ENCODE peak calls at places on chromosomes 1 and 21, in ten cellular contexts. Z is SJCRH30; P is mucosa of descending colon; H is thoracic aorta; F is AG10803; K is skeletal muscle cell; I is CD8-positive, alpha-beta memory T cell; E is fibroblast of pulmonary artery; V is naive thymus-derived CD4-positive, alpha-beta T cell; W is H1. T is an unnamed sample.

GRCh38 chr1:170659404-170660035 is 4.4 kb upstream of the PRRX1 start:
- DNase-seq in Z (no peak), P (no peak), H (no peak), F (peak), K (no peak), I (no peak), E (no peak), V (no peak), W (no peak), T (no peak)

GRCh38 chr1:21874778-21875547 is 62.1 kb downstream of the HSPG2 start:
- DNase-seq in Z (no peak), P (peak), H (no peak), F (no peak), K (no peak), I (no peak), E (no peak), V (no peak), W (no peak), T (no peak)

GRCh38 chr1:172708452-172708851 is 49.5 kb downstream of the FASLG start:
- DNase-seq in Z (no peak), P (no peak), H (no peak), F (no peak), K (no peak), I (peak), E (no peak), V (peak), W (no peak), T (no peak)

GRCh38 chr1:46065405-46065804 is 67.0 kb downstream of the PIK3R3 start:
- DNase-seq in Z (no peak), P (no peak), H (no peak), F (no peak), K (no peak), I (no peak), E (no peak), V (peak), W (no peak), T (peak)

GRCh38 chr1:209435654-209436566 is 147.6 kb upstream of the CAMK1G start:
- DNase-seq in Z (peak), P (no peak), H (no peak), F (peak), K (no peak), I (no peak), E (peak), V (no peak), W (peak), T (peak)

GRCh38 chr1:4939266-4939665 is 284.9 kb downstream of the AJAP1 start:
- DNase-seq in Z (no peak), P (no peak), H (no peak), F (no peak), K (no peak), I (no peak), E (no peak), V (no peak), W (no peak), T (no peak)

GRCh38 chr21:28636988-28637691 is 355.5 kb downstream of the LTN1 start:
- DNase-seq in Z (no peak), P (no peak), H (no peak), F (peak), K (peak), I (no peak), E (peak), V (no peak), W (no peak), T (peak)

GRCh38 chr1:38788937-38789336 is 70.6 kb downstream of the RRAGC start:
- DNase-seq in Z (peak), P (no peak), H (no peak), F (no peak), K (no peak), I (no peak), E (no peak), V (no peak), W (peak), T (no peak)

GRCh38 chr1:205965039-205965630 is 21.9 kb upstream of the SLC26A9 start:
- DNase-seq in Z (no peak), P (no peak), H (no peak), F (no peak), K (no peak), I (no peak), E (no peak), V (no peak), W (no peak), T (no peak)

GRCh38 chr1:155969377-155969791 is 9.0 kb downstream of the ARHGEF2 start:
- DNase-seq in Z (no peak), P (no peak), H (no peak), F (no peak), K (no peak), I (no peak), E (no peak), V (no peak), W (no peak), T (no peak)

GRCh38 chr1:170707959-170708666 is 44.2 kb downstream of the PRRX1 start:
- DNase-seq in Z (peak), P (no peak), H (no peak), F (peak), K (peak), I (no peak), E (peak), V (no peak), W (no peak), T (peak)

GRCh38 chr1:234979316-234980223 is 149.1 kb downstream of the TOMM20 start:
- DNase-seq in Z (no peak), P (no peak), H (no peak), F (no peak), K (no peak), I (no peak), E (no peak), V (no peak), W (no peak), T (no peak)

GRCh38 chr1:36307601-36308330 is 1.6 kb downstream of the SH3D21 start:
- DNase-seq in Z (no peak), P (no peak), H (no peak), F (no peak), K (no peak), I (no peak), E (no peak), V (no peak), W (no peak), T (no peak)

GRCh38 chr1:90045853-90046563 is 51.1 kb downstream of the ZNF326 start:
- DNase-seq in Z (peak), P (no peak), H (no peak), F (peak), K (no peak), I (no peak), E (peak), V (no peak), W (peak), T (peak)

GRCh38 chr1:180288232-180288818 is 58.3 kb downstream of the LHX4 start:
- DNase-seq in Z (no peak), P (no peak), H (no peak), F (no peak), K (no peak), I (no peak), E (no peak), V (no peak), W (no peak), T (no peak)

GRCh38 chr1:186681136-186681535 is 913 bp upstream of the PTGS2 start:
- DNase-seq in Z (no peak), P (no peak), H (no peak), F (peak), K (no peak), I (no peak), E (no peak), V (no peak), W (no peak), T (no peak)
- H3K4me3 ChIP-seq in Z (no peak), P (no peak), H (peak), F (peak), K (peak), I (no peak), E (peak), V (no peak), W (peak), T (peak)

DNA sequence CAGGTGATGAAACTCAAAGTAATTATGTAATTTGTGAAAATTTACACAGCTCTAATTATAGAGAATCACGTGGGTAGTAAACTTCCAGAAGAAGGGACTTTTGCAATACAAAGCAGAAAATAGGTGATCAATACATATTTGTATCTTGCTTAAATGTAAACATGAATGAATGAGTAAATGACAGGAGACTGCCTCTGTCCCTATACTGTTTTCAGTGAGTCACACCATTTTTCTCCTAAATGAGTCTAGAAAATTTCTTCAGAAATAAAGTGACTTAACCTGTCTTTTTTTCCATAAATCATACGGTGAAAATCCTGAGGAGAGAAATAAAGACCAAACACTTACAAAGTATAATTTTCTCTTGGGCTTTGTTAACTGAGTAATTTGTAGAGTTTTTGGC is 11.9 kb downstream of the RAP1A start:
- DNase-seq in Z (no peak), P (no peak), H (no peak), F (no peak), K (no peak), I (no peak), E (no peak), V (no peak), W (no peak), T (no peak)
- H3K4me3 ChIP-seq in Z (no peak), P (no peak), H (no peak), F (no peak), K (no peak), I (no peak), E (no peak), V (no peak), W (no peak), T (no peak)

DNA sequence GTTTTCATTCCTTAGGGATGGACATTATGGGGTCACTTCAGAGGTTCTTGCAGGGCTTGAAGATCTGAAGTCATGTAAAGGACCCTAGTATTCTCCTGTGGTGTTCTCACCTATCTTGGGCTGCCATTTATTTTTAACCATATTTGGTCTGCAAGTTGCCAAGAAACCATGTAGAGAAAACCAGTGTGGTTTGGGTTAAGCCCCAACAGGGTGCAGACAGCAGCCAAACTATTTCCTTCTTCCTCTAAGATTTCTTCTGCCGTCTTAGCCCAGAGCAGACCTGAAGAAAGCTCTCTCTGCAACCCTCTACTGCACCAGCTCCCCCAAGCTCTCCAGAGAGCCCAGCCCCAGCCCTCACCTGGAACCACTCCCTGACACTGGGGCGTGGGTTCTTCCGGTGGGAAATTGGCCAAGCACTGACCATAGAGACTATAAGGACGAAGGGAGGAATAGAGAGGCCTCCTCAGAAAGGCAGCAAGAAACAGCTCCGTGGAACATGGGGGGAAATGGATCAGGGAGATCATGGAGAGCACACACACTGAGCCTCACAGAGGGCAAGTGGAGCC is 136.6 kb downstream of the SYF2 start:
- DNase-seq in Z (no peak), P (no peak), H (no peak), F (no peak), K (no peak), I (peak), E (no peak), V (no peak), W (no peak), T (no peak)
- H3K4me3 ChIP-seq in Z (no peak), P (no peak), H (no peak), F (no peak), K (no peak), I (peak), E (no peak), V (peak), W (no peak), T (no peak)

GRCh38 chr1:103110701-103111100 is 2.4 kb upstream of the COL11A1 start:
- DNase-seq in Z (no peak), P (no peak), H (no peak), F (no peak), K (no peak), I (no peak), E (no peak), V (no peak), W (no peak), T (no peak)

GRCh38 chr1:103111926-103112325 is 3.6 kb upstream of the COL11A1 start:
- DNase-seq in Z (no peak), P (no peak), H (no peak), F (no peak), K (no peak), I (no peak), E (no peak), V (no peak), W (no peak), T (peak)

GRCh38 chr1:103107696-103108524 is at the start of gene COL11A1:
- DNase-seq in Z (no peak), P (no peak), H (no peak), F (no peak), K (no peak), I (no peak), E (no peak), V (no peak), W (peak), T (no peak)

GRCh38 chr1:103108525-103109150 is 316 bp upstream of the COL11A1 start:
- DNase-seq in Z (no peak), P (peak), H (no peak), F (peak), K (no peak), I (no peak), E (no peak), V (no peak), W (peak), T (no peak)

DNA sequence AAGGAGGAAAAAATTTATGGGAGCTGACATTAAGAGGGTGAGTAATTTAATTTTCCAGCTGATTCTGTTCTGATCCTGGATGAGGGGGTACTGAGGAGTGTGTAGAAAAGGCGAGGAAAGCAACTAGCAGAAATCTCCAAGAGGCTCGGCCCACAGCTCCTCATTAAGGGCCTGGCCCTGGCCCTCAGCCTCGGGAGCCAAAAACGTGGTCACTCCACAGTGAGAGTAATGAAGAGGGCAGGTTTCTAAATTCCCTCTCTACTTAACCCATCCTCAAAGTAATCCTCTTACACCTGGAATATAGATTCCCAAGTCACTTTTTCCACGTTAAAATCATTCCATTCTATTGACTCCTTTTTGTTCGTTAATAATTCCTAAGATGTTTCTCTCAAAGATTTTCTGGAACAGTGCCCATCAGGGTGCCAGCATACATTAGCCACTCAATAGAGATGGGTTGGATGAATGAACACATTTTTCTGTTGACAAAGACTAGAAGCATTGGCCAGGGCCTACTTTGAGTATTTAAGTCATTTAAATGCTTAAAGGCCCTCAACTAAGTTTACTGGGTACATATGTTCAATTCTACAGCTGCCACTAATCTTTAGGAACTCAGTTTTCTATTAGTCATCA is 1.1 kb upstream of the COL11A1 start:
- DNase-seq in Z (no peak), P (no peak), H (no peak), F (no peak), K (no peak), I (no peak), E (no peak), V (no peak), W (no peak), T (no peak)
- H3K4me3 ChIP-seq in Z (no peak), P (no peak), H (no peak), F (no peak), K (no peak), I (no peak), E (no peak), V (no peak), W (peak), T (no peak)